ENCODE peak calls at places on chromosomes 6 and 20, in seven cellular contexts. B, U, Y, A, N, P and C are unnamed samples.

GRCh38 chr6:168039849-168040248 is 39.2 kb downstream of the FRMD1 start:
- DNase-seq in N (no peak), P (no peak), U (no peak), A (no peak), Y (no peak), B (no peak), C (no peak)

GRCh38 chr20:47936612-47937011 is 151.3 kb upstream of the SULF2 start:
- DNase-seq in B (no peak), Y (no peak), U (no peak), P (no peak), A (no peak), N (no peak), C (no peak)

GRCh38 chr6:89139509-89140346 is 6.1 kb upstream of the PM20D2 start:
- DNase-seq in Y (no peak), B (peak), N (no peak), A (no peak), P (no peak), U (no peak), C (no peak)

GRCh38 chr6:44642870-44643522 is 255.5 kb downstream of the CDC5L start:
- DNase-seq in Y (no peak), N (peak), U (no peak), B (no peak), P (no peak), A (peak), C (no peak)

GRCh38 chr6:106730672-106731071 is 101.3 kb downstream of the QRSL1 start:
- DNase-seq in P (no peak), N (no peak), B (no peak), U (no peak), Y (no peak), A (no peak), C (no peak)

GRCh38 chr6:137233561-137234504 is 14.6 kb upstream of the IFNGR1 start:
- DNase-seq in N (peak), P (peak), U (peak), Y (no peak), A (no peak), B (peak), C (no peak)

GRCh38 chr20:11153819-11154218 is 480.0 kb upstream of the JAG1 start:
- DNase-seq in N (peak), B (no peak), P (no peak), Y (no peak), U (no peak), A (no peak), C (no peak)

GRCh38 chr6:20955751-20956150 is 421.5 kb downstream of the CDKAL1 start:
- DNase-seq in B (no peak), U (no peak), Y (no peak), P (no peak), N (no peak), A (no peak), C (no peak)

GRCh38 chr20:51563597-51564332 is 21.2 kb upstream of the NFATC2 start:
- DNase-seq in U (peak), P (peak), B (peak), N (peak), A (peak), Y (no peak), C (peak)

GRCh38 chr6:136568129-136568528 is 17.9 kb upstream of the MAP7 start:
- DNase-seq in B (peak), Y (no peak), P (no peak), A (no peak), U (no peak), N (no peak), C (no peak)

GRCh38 chr6:158068893-158069799 is 87.5 kb downstream of the SYNJ2 start:
- DNase-seq in P (no peak), B (peak), U (peak), Y (no peak), N (peak), A (peak), C (no peak)

GRCh38 chr6:135995160-135995898 is 143.8 kb downstream of the PDE7B start:
- DNase-seq in B (no peak), P (no peak), A (no peak), N (peak), Y (no peak), U (no peak), C (peak)

GRCh38 chr6:53725791-53726575 is 60.4 kb upstream of the KLHL31 start:
- DNase-seq in N (peak), Y (peak), P (peak), A (peak), B (peak), U (peak), C (peak)

GRCh38 chr6:165365371-165365770 is 56.0 kb upstream of the C6orf118 start:
- DNase-seq in P (no peak), U (no peak), B (no peak), A (no peak), N (no peak), Y (no peak), C (no peak)
- H3K27ac ChIP-seq in P (no peak), U (no peak), B (no peak), A (no peak), N (no peak), Y (no peak), C (no peak)

GRCh38 chr6:155882527-155883333 is 427.1 kb upstream of the NOX3 start:
- DNase-seq in U (no peak), N (peak), Y (no peak), B (no peak), P (no peak), A (no peak), C (no peak)
- H3K27ac ChIP-seq in U (no peak), N (no peak), Y (peak), B (no peak), P (no peak), A (peak), C (peak)

DNA sequence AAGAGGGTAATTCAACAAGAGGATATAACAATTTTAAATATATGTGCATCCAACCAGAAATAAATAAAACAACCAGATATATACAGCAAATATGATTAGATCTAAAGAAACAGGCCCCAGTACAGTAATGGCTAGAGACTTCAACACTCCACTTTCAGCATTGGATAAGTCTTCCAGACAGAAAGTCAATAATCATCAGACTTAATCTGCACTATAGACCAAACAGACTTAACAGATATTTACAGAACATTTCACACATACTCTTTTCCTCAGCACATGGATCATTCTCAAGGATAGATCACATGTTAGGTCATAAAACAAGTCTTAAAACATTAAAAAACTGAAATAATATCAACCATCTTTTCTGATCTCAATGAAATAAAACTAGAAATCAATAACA is 62.7 kb upstream of the MTRF1L start:
- DNase-seq in U (no peak), N (no peak), P (no peak), A (no peak), B (no peak), Y (no peak), C (no peak)
- H3K27ac ChIP-seq in U (no peak), N (no peak), P (no peak), A (no peak), B (no peak), Y (no peak), C (no peak)

GRCh38 chr6:56798163-56798562 is 155.5 kb upstream of the DST start:
- DNase-seq in P (no peak), U (no peak), B (no peak), N (peak), A (no peak), Y (no peak), C (no peak)
- H3K27ac ChIP-seq in P (peak), U (no peak), B (no peak), N (no peak), A (peak), Y (no peak), C (no peak)

GRCh38 chr6:39853604-39854003 is 61.4 kb downstream of the DAAM2 start:
- DNase-seq in B (no peak), A (no peak), Y (no peak), P (no peak), N (no peak), U (no peak), C (no peak)

GRCh38 chr6:39849764-39850163 is 57.6 kb downstream of the DAAM2 start:
- DNase-seq in B (no peak), A (no peak), Y (no peak), N (no peak), U (peak), P (no peak), C (no peak)

GRCh38 chr6:39852324-39852723 is 60.1 kb downstream of the DAAM2 start:
- DNase-seq in P (no peak), Y (no peak), U (no peak), A (no peak), B (no peak), N (no peak), C (no peak)

GRCh38 chr6:39849228-39849627 is 57.1 kb downstream of the DAAM2 start:
- DNase-seq in N (no peak), Y (no peak), P (no peak), A (no peak), U (no peak), B (no peak), C (no peak)

DNA sequence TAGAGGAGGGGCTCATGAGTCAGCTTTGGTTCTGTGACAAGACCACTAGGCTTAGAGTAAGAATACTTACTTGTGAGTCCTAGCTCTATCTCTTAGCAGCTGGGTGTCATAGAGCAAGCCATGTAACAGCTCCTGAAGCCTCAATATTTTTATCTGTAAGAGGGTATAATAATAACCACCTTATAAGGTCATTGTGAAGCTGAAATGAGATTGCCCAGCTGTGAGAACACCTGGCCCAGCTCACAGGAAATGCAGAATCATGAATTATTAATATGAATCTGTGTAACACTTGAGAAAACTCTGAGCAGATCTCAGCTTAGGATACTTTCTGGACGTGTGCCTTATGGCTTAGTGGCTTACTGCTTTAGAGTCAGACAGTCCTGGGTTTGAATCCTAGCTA is 58.7 kb downstream of the DAAM2 start:
- DNase-seq in N (no peak), A (no peak), Y (no peak), U (no peak), B (no peak), P (no peak), C (no peak)
- H3K27ac ChIP-seq in N (no peak), A (peak), Y (no peak), U (no peak), B (peak), P (no peak), C (no peak)

GRCh38 chr20:58855506-58856314 is 3.2 kb downstream of the GNAS start:
- DNase-seq in A (no peak), N (no peak), P (no peak), U (no peak), B (no peak), Y (no peak), C (no peak)
- H3K27ac ChIP-seq in A (no peak), N (no peak), P (no peak), U (no peak), B (no peak), Y (no peak), C (no peak)

DNA sequence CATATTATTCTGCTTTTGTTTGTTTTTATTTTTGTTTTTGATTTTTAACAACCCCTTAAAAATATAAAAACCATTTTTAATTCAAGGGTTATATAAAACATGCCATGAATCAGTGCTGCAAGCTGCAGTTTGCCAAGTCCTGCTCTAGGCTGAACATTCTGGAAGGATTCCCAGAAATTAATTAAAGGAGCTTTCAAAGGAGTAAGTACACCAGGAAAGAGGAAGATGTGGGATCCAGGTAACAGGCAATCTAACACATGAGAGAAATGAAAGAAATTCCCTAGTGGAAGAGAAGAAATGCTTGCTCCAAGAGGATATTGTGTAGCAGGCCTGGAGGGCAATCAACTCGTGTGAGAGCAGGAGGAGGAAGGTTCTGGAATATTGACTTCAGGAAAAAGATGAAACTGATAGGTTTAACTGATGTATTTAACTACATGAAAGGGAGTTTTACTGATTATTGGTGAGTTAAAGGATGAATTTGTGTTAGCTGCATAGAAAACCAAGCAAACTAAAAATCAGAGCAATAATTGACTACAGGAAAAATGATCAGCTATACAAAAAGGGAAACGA is 146.0 kb upstream of the PHACTR1 start:
- DNase-seq in N (peak), A (no peak), Y (no peak), B (no peak), U (no peak), P (no peak), C (no peak)
- H3K27ac ChIP-seq in N (no peak), A (no peak), Y (no peak), B (no peak), U (no peak), P (no peak), C (peak)

GRCh38 chr6:146189131-146189530 is 160.3 kb downstream of the GRM1 start:
- DNase-seq in P (no peak), A (no peak), U (no peak), B (no peak), N (no peak), Y (no peak), C (no peak)

GRCh38 chr6:146184701-146185100 is 155.8 kb downstream of the GRM1 start:
- DNase-seq in A (no peak), Y (no peak), P (no peak), B (no peak), N (no peak), U (no peak), C (no peak)

GRCh38 chr6:146183831-146184230 is 155.0 kb downstream of the GRM1 start:
- DNase-seq in B (no peak), U (no peak), A (no peak), Y (no peak), P (no peak), N (no peak), C (no peak)
- H3K27ac ChIP-seq in B (no peak), U (no peak), A (no peak), Y (no peak), P (no peak), N (no peak), C (no peak)